ENCODE peak calls at places on chromosomes 5 and 9, in five cellular contexts. A is transverse colon, H is ovary, F is fibroblast of lung, R is body of pancreas. G is an unnamed sample. For H3K27me3, the result is how much of the 10 kb centered on the place peaks cover.

GRCh38 chr5:601771-602465 is 10.2 kb upstream of the CEP72 start:
- DNase-seq in R (no peak), H (no peak), A (no peak), F (no peak), G (no peak)

GRCh38 chr5:79802404-79802803 is 112.8 kb downstream of the CMYA5 start:
- DNase-seq in H (no peak), F (no peak), A (no peak), R (no peak), G (no peak)

GRCh38 chr5:91302958-91303357 is 80.2 kb downstream of the ARRDC3 start:
- DNase-seq in F (no peak), A (no peak), H (no peak), R (no peak), G (no peak)

GRCh38 chr5:109708813-109709212 is 19.1 kb downstream of the MAN2A1 start:
- DNase-seq in A (no peak), H (no peak), F (no peak), R (no peak), G (no peak)

GRCh38 chr5:77030097-77031071 is at the start of gene AGGF1:
- DNase-seq in A (peak), F (peak), H (peak), R (peak), G (peak)

GRCh38 chr9:16310288-16311145 is 560.0 kb downstream of the BNC2 start:
- DNase-seq in F (no peak), H (no peak), R (no peak), A (no peak), G (no peak)

GRCh38 chr9:133572821-133573361 is 36.3 kb downstream of the FAM163B start:
- DNase-seq in A (peak), F (no peak), H (no peak), R (no peak), G (peak)

GRCh38 chr5:56494300-56494704 is 261.2 kb upstream of the ANKRD55 start:
- DNase-seq in R (no peak), A (no peak), F (no peak), H (no peak), G (no peak)

GRCh38 chr5:639584-640213 is 27.6 kb downstream of the CEP72 start:
- DNase-seq in A (no peak), F (no peak), H (no peak), R (no peak), G (no peak)

GRCh38 chr9:74494490-74494889 is 2.6 kb upstream of the RORB start:
- DNase-seq in R (no peak), F (no peak), H (no peak), A (no peak), G (no peak)

GRCh38 chr9:90053027-90053426 is 448.2 kb downstream of the GADD45G start:
- DNase-seq in R (peak), H (no peak), F (no peak), A (no peak), G (peak)

GRCh38 chr5:151156732-151157402 is 712 bp downstream of the ANXA6 start:
- DNase-seq in H (no peak), A (no peak), F (peak), R (peak), G (peak)

GRCh38 chr9:16653491-16654407 is 216.7 kb downstream of the BNC2 start:
- DNase-seq in R (no peak), H (peak), F (no peak), A (peak), G (no peak)

GRCh38 chr9:3756071-3756470 is 230.3 kb upstream of the RFX3 start:
- DNase-seq in H (no peak), R (no peak), F (peak), A (no peak), G (peak)

GRCh38 chr5:151737421-151737820 is 21.0 kb downstream of the ATOX1 start:
- DNase-seq in H (no peak), R (no peak), F (no peak), A (no peak), G (no peak)

GRCh38 chr5:50958852-50959457 is 292.5 kb downstream of the PARP8 start:
- DNase-seq in F (peak), H (no peak), A (no peak), R (peak), G (peak)

GRCh38 chr5:83281658-83282057 is 189.9 kb upstream of the VCAN start:
- DNase-seq in H (no peak), R (no peak), A (no peak), F (peak), G (no peak)

GRCh38 chr9:73916016-73916673 is 581.0 kb upstream of the RORB start:
- DNase-seq in H (no peak), A (no peak), F (peak), R (no peak), G (no peak)

GRCh38 chr5:73446631-73447233 is 1.8 kb downstream of the FOXD1 start:
- DNase-seq in F (no peak), H (no peak), R (no peak), A (no peak), G (peak)

GRCh38 chr5:102865510-102866314 is 110.6 kb downstream of the PAM start:
- DNase-seq in F (peak), R (peak), A (peak), H (peak), G (peak)

GRCh38 chr5:10317825-10318682 is 10.4 kb upstream of the CMBL start:
- DNase-seq in H (no peak), R (no peak), A (no peak), F (peak), G (no peak)

GRCh38 chr9:133861103-133861502 is 123.0 kb upstream of the SARDH start:
- DNase-seq in F (no peak), H (no peak), R (no peak), A (no peak), G (no peak)

GRCh38 chr5:45093377-45093776 is 284.6 kb downstream of the MRPS30 start:
- DNase-seq in H (no peak), A (no peak), F (peak), R (no peak), G (peak)

GRCh38 chr9:99115947-99116543 is 11.1 kb downstream of the TGFBR1 start:
- DNase-seq in R (no peak), H (no peak), A (no peak), F (no peak), G (no peak)

DNA sequence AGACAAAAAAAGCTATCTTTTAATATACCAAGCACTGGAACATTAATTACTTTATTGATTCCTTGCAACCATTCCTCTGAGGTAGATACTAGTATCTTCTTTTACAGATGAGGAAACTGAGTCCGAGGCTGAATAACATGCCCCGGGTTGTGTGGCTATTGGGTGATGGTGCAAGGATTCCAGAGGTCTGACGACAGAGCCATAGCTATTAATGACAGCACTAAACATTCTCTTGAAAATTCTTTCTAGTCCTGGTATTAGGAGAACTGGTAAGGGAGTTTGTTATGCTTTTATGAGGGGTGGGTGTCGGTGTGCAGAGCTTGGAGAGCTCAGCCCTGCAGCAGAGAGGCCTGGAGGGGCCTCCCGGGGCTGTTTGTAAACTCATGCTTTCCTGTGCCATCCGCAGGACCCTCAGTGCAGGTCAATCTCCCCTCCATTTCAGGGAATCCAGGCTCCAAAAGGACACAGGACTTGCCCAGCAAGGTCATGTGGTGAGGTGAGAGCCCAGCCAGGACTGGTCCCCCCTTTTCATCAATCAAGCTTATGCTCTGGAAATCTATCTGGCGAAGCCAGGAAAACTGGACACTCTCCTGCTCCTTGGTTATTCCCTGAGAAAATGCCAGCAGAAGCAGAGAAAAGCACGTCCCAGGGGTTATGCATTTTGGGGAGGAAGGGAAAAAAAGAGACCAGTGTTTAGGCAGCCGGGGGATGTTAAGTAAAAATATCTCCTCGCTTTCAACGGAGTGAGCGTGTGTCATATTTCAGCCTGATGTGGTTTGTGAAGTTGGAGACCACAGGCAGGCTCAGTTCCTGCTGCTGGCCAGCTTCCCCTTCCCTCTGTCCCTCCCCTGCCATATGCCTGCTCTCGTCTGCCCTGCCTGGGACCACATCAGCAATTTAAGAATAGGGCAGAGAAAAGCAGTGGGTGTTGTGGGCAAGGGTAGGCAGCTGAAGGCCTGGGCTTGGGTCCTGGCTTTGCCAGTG is 3.7 kb downstream of the GSN start:
- DNase-seq in H (no peak), F (peak), A (no peak), R (no peak), G (peak)
- H3K4me3 ChIP-seq in H (no peak), F (peak), A (peak), R (no peak), G (peak)

DNA sequence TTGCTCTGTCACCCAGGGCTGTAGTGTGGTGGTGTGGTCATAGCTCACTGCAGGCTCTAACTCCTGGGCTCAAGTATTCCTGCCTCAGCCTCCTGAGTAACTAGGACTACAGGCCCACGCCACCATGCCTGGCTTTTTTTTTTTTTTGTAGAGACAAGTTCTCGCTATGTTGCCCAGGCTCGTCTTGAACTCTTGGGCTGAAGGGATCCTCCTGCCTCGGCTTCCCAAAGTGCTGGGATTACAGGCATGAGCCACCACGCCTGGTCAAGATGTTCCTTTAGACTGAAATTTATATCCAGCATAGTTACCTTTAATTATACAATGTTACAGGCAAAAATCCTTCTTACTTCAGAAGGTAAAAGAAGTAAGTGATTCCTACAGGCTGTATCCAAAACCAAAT is 1.6 kb upstream of the DNAJC21 start:
- DNase-seq in A (no peak), R (no peak), F (no peak), H (no peak), G (no peak)
- H3K27ac ChIP-seq in A (no peak), R (no peak), F (no peak), H (no peak), G (no peak)

DNA sequence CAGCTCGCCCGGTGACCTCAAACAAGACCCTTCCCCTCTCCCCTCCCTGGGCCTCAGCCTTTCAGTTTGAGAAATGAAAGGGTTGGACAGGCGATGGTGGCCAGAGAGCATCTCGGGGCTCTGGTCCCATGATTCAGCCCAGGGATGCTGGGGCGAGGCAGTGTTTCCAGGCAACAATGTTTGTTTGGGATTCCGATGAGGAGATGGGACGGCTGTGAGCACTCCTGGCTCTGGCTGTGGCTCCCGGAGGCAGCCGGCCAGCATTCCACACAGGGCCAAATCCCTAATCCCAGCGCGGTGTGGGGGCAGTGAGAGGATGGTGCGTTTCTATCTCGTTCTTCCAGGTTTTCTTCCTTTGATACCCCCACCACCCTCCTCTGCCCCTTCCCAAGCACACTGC is 66.0 kb downstream of the HMCN2 start:
- DNase-seq in R (no peak), F (peak), A (peak), H (no peak), G (peak)
- H3K27me3 ChIP-seq in R (under half), F (under half), A (under half), H (under half), G (under half)

GRCh38 chr5:20601678-20602100 is 613.7 kb upstream of the CDH18 start:
- DNase-seq in R (no peak), A (no peak), H (no peak), F (peak), G (peak)
- H3K4me3 ChIP-seq in R (no peak), A (no peak), H (no peak), F (no peak), G (peak)

GRCh38 chr5:169886033-169886432 is 94.3 kb downstream of the INSYN2B start:
- DNase-seq in H (no peak), A (no peak), R (no peak), F (no peak), G (no peak)
- H3K27ac ChIP-seq in H (no peak), A (no peak), R (no peak), F (no peak), G (no peak)

GRCh38 chr9:36987409-36987808 is 46.7 kb downstream of the PAX5 start:
- DNase-seq in R (no peak), F (no peak), H (no peak), A (no peak), G (no peak)

GRCh38 chr9:36985061-36985768 is 48.9 kb downstream of the PAX5 start:
- DNase-seq in F (no peak), R (no peak), A (no peak), H (no peak), G (no peak)

GRCh38 chr9:36985769-36986547 is 48.1 kb downstream of the PAX5 start:
- DNase-seq in R (no peak), A (no peak), H (no peak), F (no peak), G (no peak)

GRCh38 chr9:36987891-36988290 is 46.2 kb downstream of the PAX5 start:
- DNase-seq in H (no peak), F (peak), R (no peak), A (no peak), G (no peak)

GRCh38 chr9:36986548-36987408 is 47.3 kb downstream of the PAX5 start:
- DNase-seq in A (no peak), H (no peak), F (no peak), R (no peak), G (no peak)
- H3K27me3 ChIP-seq in A (half or more), H (under half), F (under half), R (under half), G (under half)

GRCh38 chr9:136002886-136003285 is 41.7 kb upstream of the UBAC1 start:
- DNase-seq in A (no peak), F (no peak), H (no peak), R (no peak), G (peak)
- H3K4me3 ChIP-seq in A (no peak), F (no peak), H (no peak), R (no peak), G (no peak)

DNA sequence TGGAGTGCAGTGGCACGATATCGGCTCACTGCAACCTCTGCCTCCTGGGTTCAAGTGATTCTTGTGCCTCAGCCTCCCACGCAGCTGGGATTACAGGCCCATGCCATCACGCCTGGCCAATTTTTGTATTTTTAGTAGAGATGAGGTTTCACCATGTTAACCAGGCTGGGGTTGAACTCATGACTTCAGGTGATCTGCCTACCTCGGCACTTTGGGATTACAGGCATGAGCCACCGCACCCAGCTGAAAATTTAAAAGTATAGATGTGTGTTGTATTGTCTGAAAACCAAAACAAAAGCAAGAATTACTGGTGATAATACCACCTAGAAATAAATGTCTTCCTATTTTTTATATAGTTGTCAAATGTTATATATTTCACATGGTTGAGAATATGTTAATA is 162.0 kb upstream of the DMRT1 start:
- DNase-seq in A (no peak), F (no peak), R (no peak), H (no peak), G (no peak)
- H3K27ac ChIP-seq in A (no peak), F (no peak), R (no peak), H (no peak), G (no peak)

DNA sequence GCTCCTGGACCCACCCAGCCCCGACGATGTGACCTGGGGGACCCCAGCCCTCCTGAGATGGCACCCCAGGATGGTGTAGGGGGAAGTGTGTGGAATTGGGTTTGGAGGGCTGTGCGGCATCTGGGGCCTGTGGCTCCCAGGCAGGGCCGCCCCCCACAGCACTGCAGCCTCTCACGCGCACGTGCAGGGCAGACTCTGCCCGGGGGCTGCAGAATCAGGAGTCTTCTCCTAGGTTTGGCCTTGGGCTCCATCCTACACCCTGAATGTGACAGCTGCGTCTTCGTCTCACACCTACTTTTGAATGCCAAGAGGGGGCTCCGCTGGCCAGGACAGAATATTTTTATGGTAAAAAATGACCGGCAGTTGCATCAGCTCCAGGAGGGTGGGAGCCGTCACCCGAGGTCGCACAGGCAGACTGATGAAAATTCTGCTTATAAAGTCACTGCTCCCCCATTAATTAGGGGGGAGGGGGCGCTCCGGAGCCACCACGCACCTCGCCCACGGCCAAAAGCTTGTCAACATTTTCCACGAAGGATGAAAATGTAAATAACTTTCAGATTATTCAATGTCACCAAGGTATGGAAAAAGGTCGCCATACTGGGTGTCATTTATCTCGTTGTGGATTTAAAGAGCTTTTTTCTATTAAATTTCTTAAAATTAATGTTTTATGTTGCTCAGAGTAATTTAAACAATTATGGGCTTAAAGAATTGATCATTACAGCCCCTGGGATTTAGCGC is 13.2 kb downstream of the LHX3 start:
- DNase-seq in A (no peak), F (no peak), R (no peak), H (no peak), G (peak)
- H3K27me3 ChIP-seq in A (half or more), F (under half), R (under half), H (under half), G (under half)

GRCh38 chr9:136011703-136012496 is 50.7 kb upstream of the UBAC1 start:
- DNase-seq in H (peak), R (peak), A (peak), F (peak), G (no peak)
- H3K4me3 ChIP-seq in H (no peak), R (no peak), A (peak), F (no peak), G (no peak)

G was measured in SJCRH30.